ENCODE peak calls at places on chromosomes 13 and 19, in four cellular contexts. One of them, this sample, is unnamed.

GRCh38 chr19:5191091-5191490 is 149.5 kb downstream of the PTPRS start:
- DNase-seq in DMS79: no peak
- DNase-seq in activated CD4-positive, alpha-beta T cell treated with anti-CD3 and anti-CD28 coated beads, Interleukin-2, amount 50 U/mL, for 1 hour: no peak
- DNase-seq in A172: peak
- DNase-seq in this sample: peak

GRCh38 chr13:76538004-76538403 is 348.2 kb downstream of the KCTD12 start:
- DNase-seq in DMS79: no peak
- DNase-seq in A172: no peak
- DNase-seq in activated CD4-positive, alpha-beta T cell treated with anti-CD3 and anti-CD28 coated beads, Interleukin-2, amount 50 U/mL, for 1 hour: no peak
- DNase-seq in this sample: no peak

GRCh38 chr19:5466814-5467291 is 11.6 kb downstream of the ZNRF4 start:
- DNase-seq in A172: no peak
- DNase-seq in activated CD4-positive, alpha-beta T cell treated with anti-CD3 and anti-CD28 coated beads, Interleukin-2, amount 50 U/mL, for 1 hour: no peak
- DNase-seq in DMS79: no peak
- DNase-seq in this sample: no peak

GRCh38 chr19:2239771-2240770 is 3.4 kb downstream of the SF3A2 start:
- DNase-seq in DMS79: no peak
- DNase-seq in A172: peak
- DNase-seq in activated CD4-positive, alpha-beta T cell treated with anti-CD3 and anti-CD28 coated beads, Interleukin-2, amount 50 U/mL, for 1 hour: no peak
- DNase-seq in this sample: no peak

GRCh38 chr13:111210488-111210887 is 95.4 kb downstream of the ARHGEF7 start:
- DNase-seq in activated CD4-positive, alpha-beta T cell treated with anti-CD3 and anti-CD28 coated beads, Interleukin-2, amount 50 U/mL, for 1 hour: no peak
- DNase-seq in A172: peak
- DNase-seq in DMS79: no peak
- DNase-seq in this sample: peak

GRCh38 chr13:23617551-23618014 is 47.4 kb downstream of the TNFRSF19 start:
- DNase-seq in activated CD4-positive, alpha-beta T cell treated with anti-CD3 and anti-CD28 coated beads, Interleukin-2, amount 50 U/mL, for 1 hour: no peak
- DNase-seq in A172: peak
- DNase-seq in DMS79: no peak
- DNase-seq in this sample: peak

GRCh38 chr19:51094696-51095279 is 12.1 kb upstream of the KLK14 start:
- DNase-seq in DMS79: peak
- DNase-seq in A172: no peak
- DNase-seq in activated CD4-positive, alpha-beta T cell treated with anti-CD3 and anti-CD28 coated beads, Interleukin-2, amount 50 U/mL, for 1 hour: peak
- DNase-seq in this sample: no peak

GRCh38 chr13:36030670-36031331 is 100.4 kb downstream of the DCLK1 start:
- DNase-seq in DMS79: no peak
- DNase-seq in A172: peak
- DNase-seq in activated CD4-positive, alpha-beta T cell treated with anti-CD3 and anti-CD28 coated beads, Interleukin-2, amount 50 U/mL, for 1 hour: no peak
- DNase-seq in this sample: peak

GRCh38 chr13:79212064-79212619 is 193.9 kb downstream of the RBM26 start:
- DNase-seq in DMS79: no peak
- DNase-seq in A172: no peak
- DNase-seq in activated CD4-positive, alpha-beta T cell treated with anti-CD3 and anti-CD28 coated beads, Interleukin-2, amount 50 U/mL, for 1 hour: no peak
- DNase-seq in this sample: no peak

GRCh38 chr19:47020992-47021496 is 1.4 kb downstream of the NPAS1 start:
- DNase-seq in A172: no peak
- DNase-seq in DMS79: no peak
- DNase-seq in activated CD4-positive, alpha-beta T cell treated with anti-CD3 and anti-CD28 coated beads, Interleukin-2, amount 50 U/mL, for 1 hour: no peak
- DNase-seq in this sample: peak

GRCh38 chr19:44308011-44308410 is 3.2 kb upstream of the ZNF235 start:
- DNase-seq in A172: no peak
- DNase-seq in DMS79: no peak
- DNase-seq in activated CD4-positive, alpha-beta T cell treated with anti-CD3 and anti-CD28 coated beads, Interleukin-2, amount 50 U/mL, for 1 hour: no peak
- DNase-seq in this sample: peak